ENCODE peak calls at places on chromosomes 6 and 20, in nine cellular contexts. One of them, this sample, is unnamed.

GRCh38 chr6:48117246-48117645 is 6.2 kb upstream of the PTCHD4 start:
- DNase-seq in nephron progenitor cell: no peak
- DNase-seq in memory B cell: no peak
- DNase-seq in esophagus squamous epithelium: no peak
- DNase-seq in HFFc6: no peak
- DNase-seq in iris pigment epithelial cell: no peak
- DNase-seq in cerebellar nuclear complex: no peak
- DNase-seq in T-helper 2 cell: no peak
- DNase-seq in Kasumi-1: no peak
- DNase-seq in this sample: no peak

GRCh38 chr6:85354761-85355618 is 94.9 kb upstream of the NT5E start:
- DNase-seq in nephron progenitor cell: peak; percentile 76
- DNase-seq in memory B cell: peak; percentile 46
- DNase-seq in esophagus squamous epithelium: no peak
- DNase-seq in HFFc6: peak; percentile 60
- DNase-seq in iris pigment epithelial cell: peak; percentile 59
- DNase-seq in cerebellar nuclear complex: no peak
- DNase-seq in T-helper 2 cell: peak; percentile 6
- DNase-seq in Kasumi-1: peak; percentile 83
- DNase-seq in this sample: peak; percentile 61

GRCh38 chr6:132425176-132425575 is 23.9 kb upstream of the MOXD1 start:
- DNase-seq in nephron progenitor cell: peak; percentile 12
- DNase-seq in memory B cell: no peak
- DNase-seq in esophagus squamous epithelium: no peak
- DNase-seq in HFFc6: no peak
- DNase-seq in iris pigment epithelial cell: no peak
- DNase-seq in cerebellar nuclear complex: no peak
- DNase-seq in T-helper 2 cell: no peak
- DNase-seq in Kasumi-1: no peak
- DNase-seq in this sample: no peak

GRCh38 chr6:2875840-2876207 is 27.3 kb downstream of the SERPINB9 start:
- DNase-seq in nephron progenitor cell: peak; percentile 22
- DNase-seq in memory B cell: no peak
- DNase-seq in esophagus squamous epithelium: no peak
- DNase-seq in HFFc6: no peak
- DNase-seq in iris pigment epithelial cell: peak; percentile 39
- DNase-seq in cerebellar nuclear complex: no peak
- DNase-seq in T-helper 2 cell: peak; percentile 24
- DNase-seq in Kasumi-1: peak; percentile 26
- DNase-seq in this sample: no peak

GRCh38 chr6:74741608-74742007 is 464.2 kb downstream of the COL12A1 start:
- DNase-seq in nephron progenitor cell: peak; percentile 15
- DNase-seq in memory B cell: no peak
- DNase-seq in esophagus squamous epithelium: no peak
- DNase-seq in HFFc6: no peak
- DNase-seq in iris pigment epithelial cell: no peak
- DNase-seq in cerebellar nuclear complex: no peak
- DNase-seq in T-helper 2 cell: no peak
- DNase-seq in Kasumi-1: no peak
- DNase-seq in this sample: no peak

GRCh38 chr20:44582321-44583025 is at the start of gene PKIG:
- DNase-seq in nephron progenitor cell: no peak
- DNase-seq in memory B cell: no peak
- DNase-seq in esophagus squamous epithelium: no peak
- DNase-seq in HFFc6: peak; percentile 59
- DNase-seq in iris pigment epithelial cell: peak; percentile 84
- DNase-seq in cerebellar nuclear complex: no peak
- DNase-seq in T-helper 2 cell: no peak
- DNase-seq in Kasumi-1: no peak
- DNase-seq in this sample: no peak

GRCh38 chr6:97656706-97657350 is 373.8 kb upstream of the MMS22L start:
- DNase-seq in nephron progenitor cell: no peak
- DNase-seq in memory B cell: no peak
- DNase-seq in esophagus squamous epithelium: no peak
- DNase-seq in HFFc6: no peak
- DNase-seq in iris pigment epithelial cell: no peak
- DNase-seq in cerebellar nuclear complex: no peak
- DNase-seq in T-helper 2 cell: no peak
- DNase-seq in Kasumi-1: no peak
- DNase-seq in this sample: no peak

GRCh38 chr6:128290221-128290620 is 230.2 kb downstream of the PTPRK start:
- DNase-seq in nephron progenitor cell: no peak
- DNase-seq in memory B cell: no peak
- DNase-seq in esophagus squamous epithelium: no peak
- DNase-seq in HFFc6: no peak
- DNase-seq in iris pigment epithelial cell: no peak
- DNase-seq in cerebellar nuclear complex: no peak
- DNase-seq in T-helper 2 cell: no peak
- DNase-seq in Kasumi-1: no peak
- DNase-seq in this sample: no peak

GRCh38 chr6:148611213-148611612 is 135.6 kb upstream of the UST start:
- DNase-seq in nephron progenitor cell: no peak
- DNase-seq in memory B cell: no peak
- DNase-seq in esophagus squamous epithelium: no peak
- DNase-seq in HFFc6: peak; percentile 70
- DNase-seq in iris pigment epithelial cell: peak; percentile 15
- DNase-seq in cerebellar nuclear complex: no peak
- DNase-seq in T-helper 2 cell: no peak
- DNase-seq in Kasumi-1: no peak
- DNase-seq in this sample: no peak

GRCh38 chr6:26316291-26316690 is 48.7 kb upstream of the BTN3A2 start:
- DNase-seq in nephron progenitor cell: no peak
- DNase-seq in memory B cell: no peak
- DNase-seq in esophagus squamous epithelium: no peak
- DNase-seq in HFFc6: no peak
- DNase-seq in iris pigment epithelial cell: no peak
- DNase-seq in cerebellar nuclear complex: no peak
- DNase-seq in T-helper 2 cell: no peak
- DNase-seq in Kasumi-1: no peak
- DNase-seq in this sample: no peak

GRCh38 chr20:34859826-34860545 is 12.7 kb downstream of the GGT7 start:
- DNase-seq in nephron progenitor cell: no peak
- DNase-seq in memory B cell: no peak
- DNase-seq in esophagus squamous epithelium: no peak
- DNase-seq in HFFc6: no peak
- DNase-seq in iris pigment epithelial cell: no peak
- DNase-seq in cerebellar nuclear complex: no peak
- DNase-seq in T-helper 2 cell: no peak
- DNase-seq in Kasumi-1: no peak
- DNase-seq in this sample: peak; percentile 79

GRCh38 chr6:34358389-34358906 is 34.0 kb downstream of the NUDT3 start:
- DNase-seq in nephron progenitor cell: peak; percentile 7
- DNase-seq in memory B cell: no peak
- DNase-seq in esophagus squamous epithelium: no peak
- DNase-seq in HFFc6: peak; percentile 23
- DNase-seq in iris pigment epithelial cell: peak; percentile 87
- DNase-seq in cerebellar nuclear complex: no peak
- DNase-seq in T-helper 2 cell: no peak
- DNase-seq in Kasumi-1: no peak
- DNase-seq in this sample: no peak

GRCh38 chr6:121465101-121465500 is 29.7 kb downstream of the GJA1 start:
- DNase-seq in nephron progenitor cell: no peak
- DNase-seq in memory B cell: no peak
- DNase-seq in esophagus squamous epithelium: no peak
- DNase-seq in HFFc6: no peak
- DNase-seq in iris pigment epithelial cell: no peak
- DNase-seq in cerebellar nuclear complex: no peak
- DNase-seq in T-helper 2 cell: no peak
- DNase-seq in Kasumi-1: no peak
- DNase-seq in this sample: no peak

GRCh38 chr20:1165941-1166340 is 18.8 kb downstream of the TMEM74B start:
- DNase-seq in nephron progenitor cell: no peak
- DNase-seq in memory B cell: no peak
- DNase-seq in esophagus squamous epithelium: no peak
- DNase-seq in HFFc6: no peak
- DNase-seq in iris pigment epithelial cell: no peak
- DNase-seq in cerebellar nuclear complex: no peak
- DNase-seq in T-helper 2 cell: no peak
- DNase-seq in Kasumi-1: no peak
- DNase-seq in this sample: no peak

GRCh38 chr6:16514249-16514648 is 247.0 kb downstream of the ATXN1 start:
- DNase-seq in nephron progenitor cell: no peak
- DNase-seq in memory B cell: no peak
- DNase-seq in esophagus squamous epithelium: no peak
- DNase-seq in HFFc6: peak; percentile 56
- DNase-seq in iris pigment epithelial cell: peak; percentile 81
- DNase-seq in cerebellar nuclear complex: no peak
- DNase-seq in T-helper 2 cell: no peak
- DNase-seq in Kasumi-1: peak; percentile 55
- DNase-seq in this sample: no peak

GRCh38 chr6:37794825-37795224 is 24.7 kb upstream of the ZFAND3 start:
- DNase-seq in nephron progenitor cell: no peak
- DNase-seq in memory B cell: no peak
- DNase-seq in esophagus squamous epithelium: no peak
- DNase-seq in HFFc6: peak; percentile 48
- DNase-seq in iris pigment epithelial cell: peak; percentile 41
- DNase-seq in cerebellar nuclear complex: no peak
- DNase-seq in T-helper 2 cell: no peak
- DNase-seq in Kasumi-1: no peak
- DNase-seq in this sample: no peak

GRCh38 chr6:113825776-113826175 is 31.4 kb upstream of the MARCKS start:
- DNase-seq in nephron progenitor cell: no peak
- DNase-seq in memory B cell: no peak
- DNase-seq in esophagus squamous epithelium: no peak
- DNase-seq in HFFc6: peak; percentile 15
- DNase-seq in iris pigment epithelial cell: peak; percentile 55
- DNase-seq in cerebellar nuclear complex: no peak
- DNase-seq in T-helper 2 cell: no peak
- DNase-seq in Kasumi-1: no peak
- DNase-seq in this sample: no peak

GRCh38 chr6:148203281-148203925 is 139.2 kb upstream of the SASH1 start:
- DNase-seq in nephron progenitor cell: no peak
- DNase-seq in memory B cell: no peak
- DNase-seq in esophagus squamous epithelium: no peak
- DNase-seq in HFFc6: peak; percentile 26
- DNase-seq in iris pigment epithelial cell: peak; percentile 65
- DNase-seq in cerebellar nuclear complex: no peak
- DNase-seq in T-helper 2 cell: no peak
- DNase-seq in Kasumi-1: no peak
- DNase-seq in this sample: no peak

GRCh38 chr6:44696686-44697085 is 309.2 kb downstream of the CDC5L start:
- DNase-seq in nephron progenitor cell: no peak
- DNase-seq in memory B cell: no peak
- DNase-seq in esophagus squamous epithelium: no peak
- DNase-seq in HFFc6: no peak
- DNase-seq in iris pigment epithelial cell: no peak
- DNase-seq in cerebellar nuclear complex: no peak
- DNase-seq in T-helper 2 cell: no peak
- DNase-seq in Kasumi-1: no peak
- DNase-seq in this sample: no peak

GRCh38 chr20:20410678-20411077 is 42.8 kb downstream of the INSM1 start:
- DNase-seq in nephron progenitor cell: peak; percentile 24
- DNase-seq in memory B cell: no peak
- DNase-seq in esophagus squamous epithelium: no peak
- DNase-seq in HFFc6: no peak
- DNase-seq in iris pigment epithelial cell: no peak
- DNase-seq in cerebellar nuclear complex: peak; percentile 66
- DNase-seq in T-helper 2 cell: no peak
- DNase-seq in Kasumi-1: no peak
- DNase-seq in this sample: no peak

GRCh38 chr6:25423358-25423757 is 144.2 kb downstream of the CARMIL1 start:
- DNase-seq in nephron progenitor cell: peak; percentile 19
- DNase-seq in memory B cell: no peak
- DNase-seq in esophagus squamous epithelium: no peak
- DNase-seq in HFFc6: no peak
- DNase-seq in iris pigment epithelial cell: no peak
- DNase-seq in cerebellar nuclear complex: no peak
- DNase-seq in T-helper 2 cell: no peak
- DNase-seq in Kasumi-1: no peak
- DNase-seq in this sample: no peak

GRCh38 chr6:28105286-28105685 is 19.1 kb upstream of the ZSCAN16 start:
- DNase-seq in nephron progenitor cell: no peak
- DNase-seq in memory B cell: no peak
- DNase-seq in esophagus squamous epithelium: no peak
- DNase-seq in HFFc6: no peak
- DNase-seq in iris pigment epithelial cell: peak; percentile 23
- DNase-seq in cerebellar nuclear complex: no peak
- DNase-seq in T-helper 2 cell: no peak
- DNase-seq in Kasumi-1: peak; percentile 33
- DNase-seq in this sample: no peak

GRCh38 chr6:54958446-54958845 is 111.9 kb downstream of the FAM83B start:
- DNase-seq in nephron progenitor cell: no peak
- DNase-seq in memory B cell: no peak
- DNase-seq in esophagus squamous epithelium: no peak
- DNase-seq in HFFc6: no peak
- DNase-seq in iris pigment epithelial cell: no peak
- DNase-seq in cerebellar nuclear complex: no peak
- DNase-seq in T-helper 2 cell: no peak
- DNase-seq in Kasumi-1: no peak
- DNase-seq in this sample: no peak

GRCh38 chr6:157830354-157831017 is 7.4 kb downstream of the SNX9 start:
- DNase-seq in nephron progenitor cell: no peak
- DNase-seq in memory B cell: no peak
- DNase-seq in esophagus squamous epithelium: no peak
- DNase-seq in HFFc6: no peak
- DNase-seq in iris pigment epithelial cell: no peak
- DNase-seq in cerebellar nuclear complex: no peak
- DNase-seq in T-helper 2 cell: no peak
- DNase-seq in Kasumi-1: no peak
- DNase-seq in this sample: no peak

GRCh38 chr6:88814909-88815308 is 148.5 kb downstream of the RNGTT start:
- DNase-seq in nephron progenitor cell: no peak
- DNase-seq in memory B cell: no peak
- DNase-seq in esophagus squamous epithelium: no peak
- DNase-seq in HFFc6: no peak
- DNase-seq in iris pigment epithelial cell: no peak
- DNase-seq in cerebellar nuclear complex: no peak
- DNase-seq in T-helper 2 cell: no peak
- DNase-seq in Kasumi-1: no peak
- DNase-seq in this sample: no peak

GRCh38 chr6:34587325-34587724 is 31.2 kb upstream of the SPDEF start:
- DNase-seq in nephron progenitor cell: no peak
- DNase-seq in memory B cell: no peak
- DNase-seq in esophagus squamous epithelium: no peak
- DNase-seq in HFFc6: no peak
- DNase-seq in iris pigment epithelial cell: no peak
- DNase-seq in cerebellar nuclear complex: no peak
- DNase-seq in T-helper 2 cell: no peak
- DNase-seq in Kasumi-1: no peak
- DNase-seq in this sample: no peak

GRCh38 chr6:1689141-1689540 is 79.4 kb downstream of the FOXC1 start:
- DNase-seq in nephron progenitor cell: no peak
- DNase-seq in memory B cell: no peak
- DNase-seq in esophagus squamous epithelium: no peak
- DNase-seq in HFFc6: peak; percentile 31
- DNase-seq in iris pigment epithelial cell: peak; percentile 27
- DNase-seq in cerebellar nuclear complex: no peak
- DNase-seq in T-helper 2 cell: no peak
- DNase-seq in Kasumi-1: no peak
- DNase-seq in this sample: no peak

This sample was measured in RWPE2.